ENCODE peak calls at places on chromosome 6, in ten cellular contexts. K is aorta; F is AG10803; M is choroid plexus epithelial cell; S is right atrium auricular region; Z is CD8-positive, alpha-beta T cell; Y is transverse colon; A is RWPE2; D is sigmoid colon; V is lower lobe of right lung. G is an unnamed sample.

GRCh38 chr6:38058022-38058421 is 238.5 kb downstream of the ZFAND3 start:
- DNase-seq in K (no peak), Y (no peak), A (peak), F (peak), V (no peak), M (peak), D (no peak), Z (no peak), S (no peak), G (peak)

GRCh38 chr6:21144928-21145327 is 448.6 kb upstream of the SOX4 start:
- DNase-seq in K (no peak), D (no peak), F (no peak), Z (no peak), M (no peak), S (no peak), A (no peak), V (no peak), Y (no peak), G (no peak)

GRCh38 chr6:108942556-108943492 is 94.6 kb downstream of the ARMC2 start:
- DNase-seq in V (no peak), A (no peak), D (no peak), Y (no peak), Z (peak), S (no peak), K (no peak), F (no peak), M (no peak), G (no peak)

GRCh38 chr6:123519191-123519510 is 117.6 kb downstream of the TRDN start:
- DNase-seq in A (no peak), S (peak), M (no peak), Z (no peak), V (no peak), K (peak), Y (no peak), D (peak), F (no peak), G (no peak)

GRCh38 chr6:52361347-52361944 is 505 bp upstream of the PAQR8 start:
- DNase-seq in V (peak), K (no peak), Y (peak), S (peak), F (peak), D (peak), Z (peak), A (no peak), M (peak), G (no peak)

GRCh38 chr6:130906736-130907381 is 79.7 kb downstream of the SMLR1 start:
- DNase-seq in K (no peak), D (no peak), V (no peak), F (peak), S (no peak), Y (no peak), M (peak), Z (no peak), A (no peak), G (no peak)

GRCh38 chr6:107488875-107489635 is 862 bp upstream of the SOBP start:
- DNase-seq in A (no peak), Y (no peak), D (peak), V (peak), Z (no peak), S (peak), K (peak), F (no peak), M (peak), G (peak)

GRCh38 chr6:27568226-27568889 is 95.5 kb upstream of the ZNF184 start:
- DNase-seq in D (no peak), A (no peak), Y (no peak), S (no peak), F (no peak), V (no peak), K (no peak), Z (no peak), M (no peak), G (no peak)

GRCh38 chr6:17311595-17312311 is 30.6 kb downstream of the RBM24 start:
- DNase-seq in F (peak), Z (no peak), S (no peak), V (no peak), M (peak), K (no peak), D (no peak), A (no peak), Y (no peak), G (peak)

GRCh38 chr6:7532232-7532631 is 9.2 kb upstream of the DSP start:
- DNase-seq in V (peak), F (no peak), A (no peak), Z (no peak), M (no peak), K (no peak), S (no peak), D (no peak), Y (peak), G (no peak)

GRCh38 chr6:72622094-72622540 is 253 bp downstream of the KCNQ5 start:
- DNase-seq in D (no peak), M (peak), A (peak), S (no peak), Z (peak), V (peak), K (peak), F (peak), Y (peak), G (no peak)

GRCh38 chr6:113734886-113735481 is 122.2 kb upstream of the MARCKS start:
- DNase-seq in S (no peak), A (no peak), K (no peak), Z (no peak), D (no peak), M (peak), F (peak), Y (no peak), V (no peak), G (no peak)

GRCh38 chr6:151847064-151847463 is 39.6 kb downstream of the ESR1 start:
- DNase-seq in D (no peak), Y (no peak), A (no peak), F (peak), S (no peak), K (no peak), V (no peak), Z (no peak), M (peak), G (peak)

GRCh38 chr6:104930939-104931338 is 26.0 kb upstream of the LIN28B start:
- DNase-seq in V (no peak), S (no peak), A (no peak), M (no peak), Y (no peak), F (no peak), Z (no peak), D (no peak), K (no peak), G (no peak)

GRCh38 chr6:31355540-31355988 is 1.4 kb downstream of the HLA-B start:
- DNase-seq in Z (peak), A (no peak), S (no peak), V (no peak), Y (no peak), K (no peak), M (no peak), D (no peak), F (no peak), G (no peak)
- H3K4me3 ChIP-seq in Z (peak), A (no peak), S (peak), V (peak), Y (peak), K (no peak), M (peak), D (peak), F (peak), G (no peak)

DNA sequence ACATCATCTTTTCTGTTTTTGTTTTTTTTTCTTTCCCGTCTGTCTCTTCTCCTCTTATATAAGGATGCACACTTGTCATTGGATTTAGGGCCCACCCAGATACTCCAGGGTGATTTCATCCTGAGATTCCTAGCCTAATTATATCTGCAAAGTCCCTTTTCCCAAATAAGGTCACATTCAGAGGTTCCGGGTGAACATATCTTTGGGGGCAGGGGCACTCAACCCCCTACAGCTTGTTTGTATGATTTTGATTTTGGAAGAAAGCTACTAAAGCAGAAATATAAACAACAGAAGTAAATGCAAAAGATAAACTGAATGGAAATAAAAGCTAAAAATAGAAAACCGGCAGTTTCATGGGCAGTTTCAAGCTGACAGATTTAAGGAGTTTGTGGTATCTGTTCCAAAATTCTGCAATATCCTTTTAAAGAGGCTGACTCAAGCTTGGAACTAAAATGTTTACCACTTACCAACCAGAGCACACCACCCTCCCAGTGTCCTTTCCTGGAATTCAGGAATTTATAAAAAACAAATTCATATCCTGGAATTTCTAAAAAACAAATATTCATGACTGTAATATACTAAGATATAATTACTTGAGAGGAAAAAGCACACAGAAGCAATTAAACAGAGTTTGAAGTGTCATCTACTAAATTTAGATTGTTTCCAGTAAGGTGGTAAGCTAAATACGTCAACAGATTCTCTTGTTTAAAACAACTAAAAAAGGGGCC is 100.0 kb upstream of the CARMIL1 start:
- DNase-seq in D (no peak), K (no peak), A (no peak), M (peak), S (no peak), F (peak), Z (no peak), V (no peak), Y (no peak), G (no peak)
- H3K4me3 ChIP-seq in D (no peak), K (no peak), A (no peak), M (no peak), S (no peak), F (no peak), Z (no peak), V (no peak), Y (no peak), G (no peak)

DNA sequence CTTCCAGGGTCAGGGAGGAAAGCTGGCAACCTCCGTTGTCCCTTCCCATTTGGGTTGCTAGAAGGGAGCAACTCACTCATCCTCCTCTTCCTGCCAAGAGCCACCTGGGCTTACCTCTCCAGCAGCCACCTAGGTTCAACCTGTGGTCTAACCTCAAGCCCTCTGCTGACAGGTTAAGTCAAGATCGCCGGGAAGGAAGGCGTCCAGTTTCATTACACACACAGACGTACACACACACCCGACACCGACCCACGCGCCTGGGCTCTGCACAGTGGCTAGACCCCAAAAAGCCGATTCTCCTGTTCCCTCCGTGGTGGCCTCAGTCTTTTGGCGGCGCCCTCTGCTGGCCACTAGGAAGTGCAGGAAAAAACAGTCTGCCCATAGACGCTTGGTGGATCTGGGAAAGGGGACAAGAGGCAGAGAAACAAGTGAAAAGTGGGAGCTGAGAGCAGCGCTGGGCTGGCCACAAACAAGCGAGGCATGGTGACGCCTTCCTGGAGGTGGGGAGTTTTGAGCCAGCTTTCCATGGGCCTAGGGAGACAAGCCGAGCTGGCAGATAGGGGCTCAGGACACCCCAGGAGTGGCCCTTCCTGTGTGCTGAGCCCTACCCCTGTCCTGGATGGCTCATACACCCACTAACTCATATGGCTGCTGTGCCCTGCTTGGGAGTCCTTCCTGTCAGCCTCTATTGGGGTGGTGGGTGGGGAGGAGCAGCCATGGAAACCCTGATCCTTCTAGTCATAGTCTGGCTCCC is 52.7 kb downstream of the MRPL14 start:
- DNase-seq in S (peak), F (peak), A (no peak), V (peak), Z (peak), K (peak), D (peak), M (peak), Y (peak), G (peak)
- H3K4me3 ChIP-seq in S (peak), F (peak), A (no peak), V (no peak), Z (peak), K (no peak), D (no peak), M (no peak), Y (peak), G (no peak)

GRCh38 chr6:141169419-141169818 is 963.3 kb upstream of the GJE1 start:
- DNase-seq in Z (no peak), D (no peak), V (no peak), F (peak), Y (no peak), A (no peak), S (no peak), M (peak), K (no peak), G (peak)
- H3K4me3 ChIP-seq in Z (no peak), D (no peak), V (no peak), F (no peak), Y (no peak), A (no peak), S (no peak), M (no peak), K (no peak), G (no peak)

GRCh38 chr6:41649596-41649995 is 11.3 kb downstream of the MDFI start:
- DNase-seq in D (no peak), Y (no peak), F (no peak), K (peak), A (no peak), Z (no peak), M (no peak), V (peak), S (no peak), G (no peak)
- H3K4me3 ChIP-seq in D (no peak), Y (no peak), F (no peak), K (no peak), A (no peak), Z (no peak), M (no peak), V (no peak), S (no peak), G (no peak)

DNA sequence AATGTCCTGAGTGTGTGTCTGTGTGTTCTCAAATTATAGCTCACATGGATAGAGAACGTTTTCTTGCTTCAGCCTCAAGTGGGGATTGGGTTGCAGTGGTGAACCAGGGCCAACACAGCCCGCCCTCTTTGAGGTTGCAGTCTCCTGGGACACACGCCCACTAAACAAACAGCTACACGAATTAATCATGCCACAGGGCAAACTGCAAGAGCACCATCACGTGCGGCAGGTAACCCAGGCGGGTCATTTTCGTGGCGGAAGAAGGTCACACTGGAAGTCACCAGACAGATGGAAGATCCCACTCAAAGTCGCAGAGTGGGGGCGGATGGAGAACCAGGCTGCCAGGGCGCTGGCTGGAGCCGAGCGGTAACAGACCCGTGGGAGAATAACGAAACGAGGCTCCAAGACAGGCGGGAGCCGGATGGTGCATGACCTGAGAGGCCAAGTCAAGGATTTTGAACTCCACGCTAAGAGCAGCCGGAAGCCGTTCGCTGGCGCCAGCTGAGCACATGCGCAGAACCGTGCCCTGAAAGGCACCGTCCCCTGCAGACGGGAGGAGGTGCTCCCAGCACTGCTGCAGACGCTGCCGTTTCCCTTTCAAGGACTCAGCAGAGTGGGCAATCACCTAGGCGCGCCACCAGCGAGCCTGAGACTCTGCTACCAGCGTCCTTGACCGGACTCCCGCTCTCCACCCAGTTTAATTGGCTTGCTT is 10.7 kb downstream of the DLL1 start:
- DNase-seq in V (peak), S (no peak), K (no peak), F (peak), Y (peak), A (peak), Z (peak), D (peak), M (peak), G (peak)
- H3K4me3 ChIP-seq in V (peak), S (peak), K (peak), F (peak), Y (peak), A (no peak), Z (peak), D (peak), M (peak), G (peak)

DNA sequence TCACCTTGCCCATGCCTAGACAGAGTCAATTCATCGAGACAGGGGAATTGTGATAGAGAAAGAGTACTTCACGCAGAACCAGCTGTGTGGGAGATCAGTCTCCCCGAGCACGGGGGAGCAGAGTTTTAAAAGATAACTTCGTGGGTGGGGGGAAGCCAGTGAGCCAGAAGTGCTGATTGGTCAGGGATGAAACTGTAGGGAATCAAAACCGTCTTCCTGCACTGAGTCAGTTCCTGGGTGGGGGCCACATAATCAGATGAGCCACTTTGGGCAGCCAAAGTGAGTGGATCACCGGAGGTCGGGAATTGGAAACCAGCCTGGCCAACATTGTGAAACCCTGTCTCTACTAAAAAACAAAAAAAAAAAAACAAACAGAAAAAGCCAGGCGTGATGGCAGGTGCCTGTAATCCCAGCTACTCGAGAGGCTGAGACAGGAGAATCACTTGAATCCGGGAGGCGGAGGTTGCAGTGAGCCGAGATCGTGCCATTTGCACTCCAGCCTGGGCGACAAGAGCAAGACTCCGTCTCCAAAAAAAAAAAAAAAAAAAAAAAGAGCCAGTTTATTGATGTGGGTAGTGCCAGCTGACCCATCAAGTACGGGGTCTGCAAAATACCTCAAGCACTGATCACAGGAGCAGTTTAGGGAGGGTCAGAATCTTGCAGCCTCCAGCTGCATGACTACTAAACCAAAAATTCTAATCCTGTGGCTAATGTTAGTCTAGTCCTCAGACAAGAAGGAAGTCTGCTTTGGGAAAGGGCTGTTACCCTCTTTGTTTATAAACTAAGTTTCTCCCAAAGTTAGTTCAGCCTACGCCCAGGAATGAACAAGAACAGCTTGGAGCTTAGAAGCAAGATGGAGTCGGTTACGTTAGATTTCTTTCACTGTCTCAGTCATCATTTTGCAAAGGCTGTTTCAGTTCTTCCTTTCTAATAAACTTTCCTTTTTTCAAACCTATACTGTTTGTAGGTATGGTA is 3.9 kb upstream of the TRIM39 start:
- DNase-seq in K (no peak), S (no peak), Y (no peak), Z (no peak), V (no peak), A (no peak), D (no peak), F (peak), M (peak), G (no peak)
- H3K4me3 ChIP-seq in K (no peak), S (no peak), Y (no peak), Z (no peak), V (no peak), A (no peak), D (no peak), F (no peak), M (no peak), G (no peak)

GRCh38 chr6:1606533-1607235 is 3.0 kb upstream of the FOXC1 start:
- DNase-seq in M (no peak), A (no peak), Y (no peak), D (no peak), V (no peak), S (no peak), F (no peak), Z (no peak), K (peak), G (no peak)
- H3K4me3 ChIP-seq in M (no peak), A (no peak), Y (no peak), D (no peak), V (no peak), S (no peak), F (no peak), Z (peak), K (peak), G (no peak)

DNA sequence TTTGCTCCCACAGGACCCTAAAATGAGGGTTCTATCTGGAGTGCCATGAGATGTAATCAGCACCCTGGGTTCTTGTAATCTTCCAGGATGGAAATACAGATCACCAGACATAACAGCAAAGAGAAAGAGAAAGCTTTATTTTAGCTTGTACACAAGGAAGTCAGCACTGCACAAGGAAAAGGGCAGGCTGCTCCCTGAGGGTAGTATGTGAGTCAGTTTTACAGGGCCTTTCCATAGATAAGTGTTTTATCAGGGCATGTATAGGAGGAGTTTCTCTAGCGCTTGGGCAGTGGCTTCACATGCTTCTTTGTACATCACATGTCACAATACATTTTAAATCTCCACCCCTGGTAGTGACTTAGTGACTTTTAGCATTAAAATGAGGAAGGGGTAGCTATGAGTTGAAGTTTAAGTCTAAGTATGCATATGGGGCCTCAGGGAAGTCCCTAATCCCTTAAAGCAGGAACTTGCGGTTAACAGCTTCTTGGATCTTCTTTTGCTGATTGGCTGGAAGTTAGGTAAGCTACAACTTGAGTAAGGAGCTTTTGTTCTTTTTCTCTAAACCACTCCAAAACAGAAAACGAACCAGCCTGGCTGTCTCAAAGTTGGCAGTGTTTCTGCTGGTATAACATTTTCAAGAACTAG is 60.0 kb downstream of the MRAP2 start:
- DNase-seq in A (no peak), Y (no peak), M (no peak), Z (no peak), V (no peak), F (no peak), D (no peak), S (no peak), K (no peak), G (no peak)
- H3K4me3 ChIP-seq in A (no peak), Y (no peak), M (no peak), Z (no peak), V (no peak), F (no peak), D (no peak), S (no peak), K (no peak), G (no peak)

GRCh38 chr6:41502607-41503434 is 43.4 kb upstream of the FOXP4 start:
- DNase-seq in M (peak), Y (no peak), F (no peak), S (peak), V (peak), Z (no peak), K (no peak), A (no peak), D (peak), G (peak)
- H3K4me3 ChIP-seq in M (no peak), Y (no peak), F (no peak), S (no peak), V (no peak), Z (no peak), K (no peak), A (no peak), D (no peak), G (peak)